ENCODE peak calls at places on chromosomes 12 and 14, in nine cellular contexts. H is CD4-positive, alpha-beta T cell; Z is HCT116; Y is colonic mucosa; I is CD8-positive, alpha-beta T cell; L is mesenchymal stem cell; M is neural progenitor cell; V is aorta; X is MG63. B is an unnamed sample.
A peak's percentile ranks its signal among the peaks of the same experiment; 100 is the strongest.

GRCh38 chr12:118038122-118038521 is 21.6 kb downstream of the RFC5 start:
- DNase-seq in Y (no peak), L (no peak), V (no peak), M (no peak), H (no peak), I (no peak), X (no peak), Z (no peak), B (no peak)

GRCh38 chr12:13193403-13194100 is 3.0 kb upstream of the EMP1 start:
- DNase-seq in I (no peak), X (no peak), H (no peak), V (no peak), Z (no peak), M (no peak), Y (no peak), L (no peak), B (no peak)

GRCh38 chr12:51430196-51430895 is 5.7 kb downstream of the SLC4A8 start:
- DNase-seq in X (no peak), H (no peak), V (no peak), I (no peak), L (no peak), Y (peak; percentile 26), M (no peak), Z (no peak), B (no peak)

GRCh38 chr12:104526320-104526719 is 69.6 kb downstream of the CHST11 start:
- DNase-seq in Y (no peak), I (no peak), Z (no peak), H (no peak), M (peak; percentile 55), L (peak; percentile 26), X (no peak), V (no peak), B (no peak)

GRCh38 chr14:39873793-39874192 is 441.6 kb upstream of the FBXO33 start:
- DNase-seq in L (no peak), H (no peak), V (no peak), I (no peak), M (no peak), Y (no peak), X (no peak), Z (no peak), B (no peak)

GRCh38 chr12:77995436-77996167 is 164.9 kb downstream of the NAV3 start:
- DNase-seq in X (peak; percentile 3), Z (peak; percentile 60), V (no peak), I (no peak), M (no peak), H (no peak), Y (no peak), L (peak; percentile 74), B (no peak)

GRCh38 chr12:130752692-130753230 is 36.7 kb upstream of the RIMBP2 start:
- DNase-seq in L (no peak), X (no peak), H (no peak), Y (no peak), V (no peak), M (peak; percentile 91), Z (no peak), I (no peak), B (no peak)

GRCh38 chr14:101444116-101444515 is 117.2 kb upstream of the DIO3 start:
- DNase-seq in Y (no peak), V (no peak), L (no peak), H (no peak), I (no peak), Z (no peak), M (no peak), X (peak; percentile 34), B (no peak)

GRCh38 chr12:46831335-46832083 is 5.7 kb upstream of the SLC38A4 start:
- DNase-seq in V (peak; percentile 84), X (no peak), M (peak; percentile 59), H (no peak), Z (no peak), L (peak; percentile 27), Y (no peak), I (no peak), B (no peak)

GRCh38 chr12:64890873-64891468 is 66.5 kb downstream of the TBC1D30 start:
- DNase-seq in L (peak; percentile 71), Y (no peak), Z (peak; percentile 51), I (no peak), V (no peak), X (no peak), H (no peak), M (peak; percentile 79), B (no peak)

GRCh38 chr12:5003025-5003666 is 40.5 kb upstream of the KCNA5 start:
- DNase-seq in H (peak; percentile 4), Z (peak; percentile 43), L (peak; percentile 24), Y (peak; percentile 50), I (no peak), M (peak; percentile 84), V (peak; percentile 89), X (peak; percentile 51), B (no peak)

GRCh38 chr14:23160924-23161522 is 22.4 kb downstream of the SLC7A8 start:
- DNase-seq in L (peak; percentile 86), I (no peak), Y (peak; percentile 66), X (peak; percentile 60), V (no peak), M (peak; percentile 65), H (no peak), Z (no peak), B (no peak)

GRCh38 chr14:55313480-55313879 is 42.3 kb downstream of the FBXO34 start:
- DNase-seq in Z (no peak), L (no peak), H (no peak), M (no peak), Y (no peak), I (no peak), X (no peak), V (no peak), B (no peak)

GRCh38 chr14:55316528-55316927 is 45.3 kb downstream of the FBXO34 start:
- DNase-seq in H (no peak), I (no peak), Z (no peak), X (no peak), Y (peak; percentile 74), V (no peak), L (no peak), M (no peak), B (no peak)

GRCh38 chr14:55314449-55314848 is 43.2 kb downstream of the FBXO34 start:
- DNase-seq in V (no peak), I (no peak), H (no peak), Z (no peak), X (no peak), M (no peak), Y (no peak), L (no peak), B (no peak)

GRCh38 chr14:55317907-55318306 is 46.7 kb downstream of the FBXO34 start:
- DNase-seq in I (no peak), H (no peak), L (no peak), M (no peak), Z (no peak), Y (no peak), V (no peak), X (no peak), B (no peak)

GRCh38 chr14:55317503-55317902 is 46.3 kb downstream of the FBXO34 start:
- DNase-seq in V (no peak), H (no peak), I (no peak), M (no peak), X (no peak), Z (no peak), L (no peak), Y (no peak), B (no peak)
- H3K9me3 ChIP-seq in V (no peaks in the 10 kb centered on the region), H (peaks cover 8% of the 10 kb centered on the region), I (no peaks in the 10 kb centered on the region), M (peaks cover under 1% of the 10 kb centered on the region), X (peaks cover 4% of the 10 kb centered on the region), Z (peaks cover 4% of the 10 kb centered on the region), L (peaks cover 9% of the 10 kb centered on the region), Y (no peaks in the 10 kb centered on the region), B (no peaks in the 10 kb centered on the region)

GRCh38 chr12:34348064-34348463 is 325.8 kb downstream of the ALG10 start:
- DNase-seq in M (no peak), I (no peak), L (no peak), H (no peak), X (no peak), Y (no peak), Z (no peak), V (no peak), B (no peak)

GRCh38 chr12:34350092-34351041 is 328.1 kb downstream of the ALG10 start:
- DNase-seq in M (no peak), I (no peak), L (no peak), X (no peak), V (no peak), Y (no peak), Z (no peak), H (no peak), B (no peak)

GRCh38 chr12:34349673-34349961 is 327.3 kb downstream of the ALG10 start:
- DNase-seq in M (no peak), I (no peak), V (no peak), Z (no peak), Y (no peak), X (no peak), L (no peak), H (no peak), B (no peak)

GRCh38 chr12:34347367-34347766 is 325.1 kb downstream of the ALG10 start:
- DNase-seq in X (peak; percentile 37), Z (no peak), V (no peak), L (no peak), Y (no peak), M (no peak), H (no peak), I (no peak), B (no peak)

GRCh38 chr12:34348836-34349672 is 326.8 kb downstream of the ALG10 start:
- DNase-seq in X (no peak), Z (no peak), I (no peak), H (no peak), M (no peak), Y (no peak), L (no peak), V (no peak), B (no peak)
- H3K9me3 ChIP-seq in X (no peaks in the 10 kb centered on the region), Z (no peaks in the 10 kb centered on the region), I (no peaks in the 10 kb centered on the region), H (peaks cover 30% of the 10 kb centered on the region), M (no peaks in the 10 kb centered on the region), Y (no peaks in the 10 kb centered on the region), L (no peaks in the 10 kb centered on the region), V (no peaks in the 10 kb centered on the region), B (no peaks in the 10 kb centered on the region)

GRCh38 chr12:34406228-34406995 is 384.1 kb downstream of the ALG10 start:
- DNase-seq in V (peak; percentile 51), M (no peak), I (no peak), L (no peak), Z (no peak), Y (peak; percentile 3), X (no peak), H (no peak), B (no peak)
- H3K9me3 ChIP-seq in V (peaks cover 9% of the 10 kb centered on the region), M (peaks cover 31% of the 10 kb centered on the region), I (peaks cover 9% of the 10 kb centered on the region), L (peaks cover 50% of the 10 kb centered on the region), Z (no peaks in the 10 kb centered on the region), Y (no peaks in the 10 kb centered on the region), X (peaks cover 14% of the 10 kb centered on the region), H (peaks cover 65% of the 10 kb centered on the region), B (peaks cover 4% of the 10 kb centered on the region)

DNA sequence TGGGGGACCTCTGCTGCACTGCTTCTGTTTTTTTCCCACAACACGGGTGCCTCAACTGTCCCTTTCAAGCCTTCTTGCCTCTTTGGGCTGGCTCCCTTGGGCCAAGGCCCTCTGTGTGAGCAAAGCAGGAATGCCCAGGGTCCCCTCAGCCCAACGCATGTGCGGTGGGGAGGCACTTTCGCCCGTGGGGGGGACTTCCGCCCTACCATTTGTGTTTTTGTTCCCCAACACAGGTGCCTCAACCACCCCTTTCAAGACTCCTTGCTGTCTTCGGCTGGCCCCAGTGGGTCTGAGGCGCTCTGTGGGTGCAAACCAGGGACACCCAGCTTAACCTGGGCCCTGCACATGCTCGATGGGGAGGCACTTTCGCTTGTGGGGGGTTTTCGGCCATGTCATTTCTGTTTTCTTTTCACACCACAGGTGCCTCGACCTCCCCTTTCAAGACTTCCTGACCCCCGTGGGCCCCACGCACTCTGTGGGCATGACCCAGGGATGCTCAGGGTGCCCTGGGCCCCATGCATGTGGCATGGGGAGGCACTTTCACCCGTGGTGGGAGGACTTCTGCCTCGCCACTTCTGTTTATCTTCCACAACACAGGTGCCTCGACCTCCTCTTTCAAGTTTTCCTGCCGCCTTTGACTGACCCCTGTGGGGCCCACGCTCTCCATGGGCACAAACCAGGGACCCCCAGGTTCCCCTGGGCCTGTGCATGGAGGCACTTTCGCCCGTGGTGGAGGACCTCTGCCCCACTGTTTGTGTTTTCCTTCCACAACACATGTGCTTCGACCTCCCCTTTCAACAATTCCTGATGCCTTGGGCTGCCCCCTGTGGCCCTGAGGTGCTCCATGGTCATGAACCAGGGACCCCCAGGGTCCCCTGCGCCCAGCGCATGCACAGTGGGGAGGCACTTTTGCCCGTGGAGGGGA is 365.7 kb downstream of the ALG10 start:
- DNase-seq in Y (no peak), L (no peak), Z (no peak), X (no peak), H (no peak), I (no peak), M (no peak), V (peak; percentile 68), B (no peak)
- H3K9me3 ChIP-seq in Y (no peaks in the 10 kb centered on the region), L (no peaks in the 10 kb centered on the region), Z (no peaks in the 10 kb centered on the region), X (no peaks in the 10 kb centered on the region), H (peaks cover 36% of the 10 kb centered on the region), I (no peaks in the 10 kb centered on the region), M (peaks cover 4% of the 10 kb centered on the region), V (peaks cover 7% of the 10 kb centered on the region), B (no peaks in the 10 kb centered on the region)